ENCODE peak calls at places on chromosomes 11 and 22, in ten cellular contexts. U is spleen, P is HCT116, B is H1, S is adrenal gland, I is K562, E is tibial nerve, Q is heart left ventricle, O is ovary, Y is right lobe of liver. R is an unnamed sample.

GRCh38 chr11:12893787-12894672 is 115.1 kb upstream of the RASSF10 start:
- DNase-seq in S (peak; percentile 71), Y (no peak), E (peak; percentile 76), U (no peak), Q (peak; percentile 40), B (peak; percentile 89), O (peak; percentile 80), P (peak; percentile 15), I (peak; percentile 65), R (peak; percentile 78)

GRCh38 chr22:46256358-46256958 is 6.4 kb upstream of the CDPF1 start:
- DNase-seq in P (no peak), B (no peak), O (no peak), I (no peak), E (no peak), U (no peak), Q (no peak), Y (no peak), S (no peak), R (no peak)

GRCh38 chr11:66909181-66909580 is 49.0 kb downstream of the PC start:
- DNase-seq in U (no peak), B (no peak), I (no peak), Q (no peak), E (no peak), Y (no peak), O (no peak), S (no peak), P (no peak), R (no peak)

GRCh38 chr11:59174664-59175033 is 2.7 kb downstream of the DTX4 start:
- DNase-seq in S (no peak), E (no peak), Y (peak; percentile 57), U (no peak), Q (no peak), I (no peak), B (no peak), P (no peak), O (no peak), R (no peak)

GRCh38 chr11:35139883-35140282 is 912 bp downstream of the CD44 start:
- DNase-seq in Q (no peak), Y (no peak), U (no peak), E (no peak), B (no peak), I (no peak), P (no peak), O (no peak), S (no peak), R (no peak)

GRCh38 chr22:18109410-18110193 is 1.0 kb upstream of the TUBA8 start:
- DNase-seq in I (no peak), O (no peak), Q (no peak), P (no peak), Y (no peak), U (peak; percentile 24), B (no peak), S (no peak), E (no peak), R (no peak)

GRCh38 chr11:1326435-1327063 is 17.1 kb upstream of the TOLLIP start:
- DNase-seq in O (peak; percentile 28), E (no peak), Q (no peak), I (no peak), P (no peak), Y (no peak), S (no peak), B (no peak), U (no peak), R (no peak)

GRCh38 chr11:5658318-5658717 is 26.6 kb downstream of the TRIM5 start:
- DNase-seq in B (no peak), Q (no peak), S (no peak), O (no peak), U (no peak), P (no peak), Y (no peak), I (no peak), E (no peak), R (no peak)

GRCh38 chr22:25237503-25237902 is 18.1 kb downstream of the CRYBB2 start:
- DNase-seq in B (peak; percentile 49), O (no peak), P (no peak), U (no peak), S (no peak), I (no peak), Y (no peak), E (no peak), Q (no peak), R (no peak)

GRCh38 chr11:8818421-8818820 is 92.6 kb upstream of the AKIP1 start:
- DNase-seq in Q (no peak), P (no peak), O (no peak), Y (no peak), S (no peak), U (no peak), E (no peak), B (no peak), I (no peak), R (no peak)

GRCh38 chr11:122690801-122691649 is 35.5 kb downstream of the UBASH3B start:
- DNase-seq in I (no peak), Q (peak; percentile 23), S (no peak), U (no peak), E (peak; percentile 24), Y (no peak), O (no peak), B (no peak), P (no peak), R (no peak)

GRCh38 chr11:57432714-57433163 is 5.8 kb upstream of the SLC43A3 start:
- DNase-seq in Q (no peak), U (no peak), P (no peak), O (no peak), Y (peak; percentile 24), B (no peak), E (peak; percentile 20), I (peak; percentile 40), S (no peak), R (no peak)

GRCh38 chr11:861105-861479 is 18.4 kb downstream of the TSPAN4 start:
- DNase-seq in O (no peak), I (no peak), S (no peak), B (no peak), P (no peak), Q (no peak), U (no peak), Y (no peak), E (no peak), R (no peak)

GRCh38 chr22:39263626-39264025 is 18.8 kb upstream of the PDGFB start:
- DNase-seq in Q (no peak), Y (no peak), P (no peak), E (no peak), B (no peak), S (no peak), U (no peak), O (no peak), I (no peak), R (no peak)
- TF ChIP-seq POLR2A in Q (no peak), Y (no peak), P (no peak), E (no peak), B (no peak), S (no peak), U (no peak), O (no peak), I (no peak), R (no peak)

GRCh38 chr11:65417702-65418430 is 4.7 kb upstream of the NEAT1 start:
- DNase-seq in U (peak; percentile 93), Q (peak; percentile 54), P (no peak), Y (peak; percentile 74), O (peak; percentile 70), E (peak; percentile 40), B (peak; percentile 53), S (peak; percentile 56), I (no peak), R (peak; percentile 83)

GRCh38 chr11:65416341-65417185 is 6.0 kb upstream of the NEAT1 start:
- DNase-seq in P (peak; percentile 54), Q (peak; percentile 93), E (peak; percentile 94), B (peak; percentile 98), Y (peak; percentile 96), U (peak; percentile 99), S (peak; percentile 94), I (peak; percentile 89), O (peak; percentile 93), R (peak; percentile 96)

GRCh38 chr11:65418431-65418680 is 4.2 kb upstream of the NEAT1 start:
- DNase-seq in Y (no peak), U (no peak), P (no peak), S (no peak), O (no peak), B (no peak), I (peak; percentile 66), Q (peak; percentile 80), E (no peak), R (no peak)

GRCh38 chr11:65415499-65416340 is 6.9 kb upstream of the NEAT1 start:
- DNase-seq in S (peak; percentile 29), Q (no peak), P (no peak), U (peak; percentile 79), E (no peak), Y (peak; percentile 60), O (peak; percentile 36), B (no peak), I (no peak), R (peak; percentile 75)

DNA sequence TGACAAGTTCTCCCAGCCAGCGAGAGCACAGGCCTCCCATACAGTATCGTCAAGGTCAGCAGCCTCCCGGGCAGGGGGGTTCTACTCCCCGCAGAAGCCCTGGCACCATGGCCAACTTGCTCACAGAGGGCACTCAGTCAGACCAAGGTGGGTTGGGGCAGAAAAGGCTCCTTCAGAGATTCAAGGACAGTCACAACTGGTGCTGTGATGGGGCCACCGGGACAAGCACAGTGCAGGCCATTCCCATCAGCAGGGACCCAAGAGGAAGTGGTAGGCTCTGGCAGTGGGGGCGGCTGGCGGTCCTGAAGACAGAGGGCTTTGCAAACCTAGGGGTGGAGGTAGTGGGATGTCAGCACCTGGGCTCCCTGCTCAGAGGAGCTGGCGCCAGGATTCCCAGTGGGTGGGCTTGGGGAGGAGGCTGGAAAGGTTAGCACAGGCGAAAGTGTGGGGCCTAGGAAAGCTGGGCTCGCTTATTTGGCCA is 5.3 kb upstream of the NEAT1 start:
- DNase-seq in P (no peak), U (peak; percentile 92), Q (peak; percentile 57), E (peak; percentile 48), I (no peak), S (peak; percentile 68), Y (peak; percentile 75), B (peak; percentile 48), O (peak; percentile 65), R (peak; percentile 84)
- H3K4me1 ChIP-seq in P (peaks cover 52% of the 10 kb centered on the region), U (peaks cover 47% of the 10 kb centered on the region), Q (peaks cover 64% of the 10 kb centered on the region), E (peaks cover 81% of the 10 kb centered on the region), I (peaks cover 66% of the 10 kb centered on the region), S (peaks cover 49% of the 10 kb centered on the region), Y (peaks cover 32% of the 10 kb centered on the region), B (peaks cover 51% of the 10 kb centered on the region), O (peaks cover 23% of the 10 kb centered on the region), R (peaks cover 80% of the 10 kb centered on the region)

DNA sequence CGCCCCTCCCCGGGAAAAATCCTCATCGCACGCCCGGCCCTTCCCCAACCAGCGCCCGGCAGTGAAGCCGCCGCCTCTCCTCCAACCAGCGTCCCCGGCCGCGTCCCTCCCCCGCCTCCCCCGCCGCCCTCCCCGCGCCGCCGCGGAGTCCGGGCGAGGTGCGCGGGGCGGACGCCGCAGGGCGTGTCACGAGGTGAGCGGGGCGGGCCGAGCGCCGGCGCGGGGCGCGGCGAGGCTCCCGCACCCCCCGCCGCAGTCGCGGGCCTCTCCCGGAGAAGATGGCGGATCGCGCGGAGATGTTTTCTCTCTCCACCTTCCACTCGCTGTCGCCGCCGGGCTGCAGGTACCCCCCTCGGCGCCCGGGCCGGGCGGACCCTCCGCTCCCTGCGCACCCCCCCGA is at the start of gene MAPK8IP2:
- DNase-seq in P (no peak), S (no peak), B (peak; percentile 49), Q (no peak), U (peak; percentile 70), O (no peak), E (no peak), Y (no peak), I (peak; percentile 74), R (no peak)
- H3K27me3 ChIP-seq in P (no peaks in the 10 kb centered on the region), S (peaks cover 6% of the 10 kb centered on the region), B (peaks cover 55% of the 10 kb centered on the region), Q (peaks cover 60% of the 10 kb centered on the region), U (peaks cover 73% of the 10 kb centered on the region), O (no peaks in the 10 kb centered on the region), E (peaks cover 60% of the 10 kb centered on the region), Y (peaks cover 6% of the 10 kb centered on the region), I (peaks cover 49% of the 10 kb centered on the region), R (peaks cover 69% of the 10 kb centered on the region)

GRCh38 chr11:64250875-64251721 is at the start of gene PLCB3:
- DNase-seq in Y (no peak), E (no peak), B (peak; percentile 86), S (peak; percentile 73), P (no peak), I (peak; percentile 84), Q (peak; percentile 65), O (peak; percentile 70), U (peak; percentile 92), R (no peak)
- TF ChIP-seq POLR2A in Y (peak; percentile 79), E (peak; percentile 76), B (no peak), S (peak; percentile 36), P (peak; percentile 66), I (peak; percentile 62), Q (peak; percentile 68), O (peak; percentile 60), U (no peak), R (no peak)

R was measured in suprapubic skin.